ENCODE peak calls at places on chromosomes 6 and 20, in five cellular contexts. One of them, this sample, is unnamed.

GRCh38 chr6:14799928-14800327 is 445.9 kb upstream of the JARID2 start:
- DNase-seq in A549: peak; percentile 6
- DNase-seq in fibroblast of lung: peak; percentile 92
- DNase-seq in psoas muscle: peak; percentile 75
- DNase-seq in fibroblast of the aortic adventitia: peak; percentile 85
- DNase-seq in this sample: peak; percentile 42

GRCh38 chr20:40679119-40679637 is 9.9 kb downstream of the MAFB start:
- DNase-seq in A549: no peak
- DNase-seq in fibroblast of lung: no peak
- DNase-seq in psoas muscle: no peak
- DNase-seq in fibroblast of the aortic adventitia: no peak
- DNase-seq in this sample: no peak

GRCh38 chr20:40438161-40438835 is 250.7 kb downstream of the MAFB start:
- DNase-seq in A549: no peak
- DNase-seq in fibroblast of lung: no peak
- DNase-seq in psoas muscle: no peak
- DNase-seq in fibroblast of the aortic adventitia: no peak
- DNase-seq in this sample: no peak

GRCh38 chr6:56087421-56087820 is 160.0 kb downstream of the COL21A1 start:
- DNase-seq in A549: no peak
- DNase-seq in fibroblast of lung: peak; percentile 73
- DNase-seq in psoas muscle: no peak
- DNase-seq in fibroblast of the aortic adventitia: peak; percentile 92
- DNase-seq in this sample: no peak

GRCh38 chr6:151502499-151502898 is 8.7 kb downstream of the CCDC170 start:
- DNase-seq in A549: peak; percentile 8
- DNase-seq in fibroblast of lung: peak; percentile 52
- DNase-seq in psoas muscle: no peak
- DNase-seq in fibroblast of the aortic adventitia: peak; percentile 41
- DNase-seq in this sample: no peak

GRCh38 chr20:46057856-46058655 is 29.0 kb downstream of the SLC12A5 start:
- DNase-seq in A549: no peak
- DNase-seq in fibroblast of lung: peak; percentile 62
- DNase-seq in psoas muscle: peak; percentile 78
- DNase-seq in fibroblast of the aortic adventitia: peak; percentile 34
- DNase-seq in this sample: no peak

GRCh38 chr6:129683606-129684322 is 26.2 kb downstream of the ARHGAP18 start:
- DNase-seq in A549: peak; percentile 78
- DNase-seq in fibroblast of lung: peak; percentile 99
- DNase-seq in psoas muscle: peak; percentile 84
- DNase-seq in fibroblast of the aortic adventitia: peak; percentile 99
- DNase-seq in this sample: peak; percentile 98

GRCh38 chr6:92521553-92521952 is 897.8 kb downstream of the EPHA7 start:
- DNase-seq in A549: no peak
- DNase-seq in fibroblast of lung: no peak
- DNase-seq in psoas muscle: no peak
- DNase-seq in fibroblast of the aortic adventitia: no peak
- DNase-seq in this sample: no peak

GRCh38 chr6:15080895-15081294 is 165.0 kb upstream of the JARID2 start:
- DNase-seq in A549: no peak
- DNase-seq in fibroblast of lung: no peak
- DNase-seq in psoas muscle: no peak
- DNase-seq in fibroblast of the aortic adventitia: no peak
- DNase-seq in this sample: no peak

GRCh38 chr20:37850724-37851123 is 52.2 kb upstream of the VSTM2L start:
- DNase-seq in A549: no peak
- DNase-seq in fibroblast of lung: peak; percentile 43
- DNase-seq in psoas muscle: no peak
- DNase-seq in fibroblast of the aortic adventitia: no peak
- DNase-seq in this sample: no peak

GRCh38 chr6:76072562-76072961 is at the start of gene IMPG1:
- DNase-seq in A549: no peak
- DNase-seq in fibroblast of lung: no peak
- DNase-seq in psoas muscle: no peak
- DNase-seq in fibroblast of the aortic adventitia: no peak
- DNase-seq in this sample: no peak

GRCh38 chr6:44253307-44254101 is 3.8 kb downstream of the SLC35B2 start:
- DNase-seq in A549: no peak
- DNase-seq in fibroblast of lung: no peak
- DNase-seq in psoas muscle: peak; percentile 54
- DNase-seq in fibroblast of the aortic adventitia: no peak
- DNase-seq in this sample: no peak

GRCh38 chr6:29462022-29462421 is 5.1 kb downstream of the OR2H1 start:
- DNase-seq in A549: no peak
- DNase-seq in fibroblast of lung: no peak
- DNase-seq in psoas muscle: no peak
- DNase-seq in fibroblast of the aortic adventitia: no peak
- DNase-seq in this sample: no peak

GRCh38 chr20:34122274-34122980 is 10.4 kb upstream of the EIF2S2 start:
- DNase-seq in A549: no peak
- DNase-seq in fibroblast of lung: no peak
- DNase-seq in psoas muscle: no peak
- DNase-seq in fibroblast of the aortic adventitia: no peak
- DNase-seq in this sample: no peak

GRCh38 chr6:106802141-106802540 is 172.4 kb downstream of the CD24 start:
- DNase-seq in A549: no peak
- DNase-seq in fibroblast of lung: no peak
- DNase-seq in psoas muscle: no peak
- DNase-seq in fibroblast of the aortic adventitia: no peak
- DNase-seq in this sample: no peak

GRCh38 chr6:140857734-140858380 is 1274.9 kb upstream of the GJE1 start:
- DNase-seq in A549: peak; percentile 20
- DNase-seq in fibroblast of lung: peak; percentile 99
- DNase-seq in psoas muscle: no peak
- DNase-seq in fibroblast of the aortic adventitia: peak; percentile 88
- DNase-seq in this sample: peak; percentile 76

GRCh38 chr20:50192364-50193168 is 1.9 kb downstream of the CEBPB start:
- DNase-seq in A549: peak; percentile 87
- DNase-seq in fibroblast of lung: peak; percentile 93
- DNase-seq in psoas muscle: peak; percentile 94
- DNase-seq in fibroblast of the aortic adventitia: peak; percentile 95
- DNase-seq in this sample: peak; percentile 71

GRCh38 chr6:151018035-151018434 is 152.5 kb downstream of the MTHFD1L start:
- DNase-seq in A549: no peak
- DNase-seq in fibroblast of lung: no peak
- DNase-seq in psoas muscle: no peak
- DNase-seq in fibroblast of the aortic adventitia: no peak
- DNase-seq in this sample: no peak

GRCh38 chr6:152696543-152696942 is 1.2 kb upstream of the MYCT1 start:
- DNase-seq in A549: no peak
- DNase-seq in fibroblast of lung: peak; percentile 41
- DNase-seq in psoas muscle: no peak
- DNase-seq in fibroblast of the aortic adventitia: peak; percentile 95
- DNase-seq in this sample: peak; percentile 41

GRCh38 chr6:113050010-113050893 is 703.1 kb downstream of the RFPL4B start:
- DNase-seq in A549: no peak
- DNase-seq in fibroblast of lung: no peak
- DNase-seq in psoas muscle: no peak
- DNase-seq in fibroblast of the aortic adventitia: peak; percentile 43
- DNase-seq in this sample: no peak

GRCh38 chr20:17938889-17939619 is 29.5 kb downstream of the SNX5 start:
- DNase-seq in A549: peak; percentile 75
- DNase-seq in fibroblast of lung: peak; percentile 70
- DNase-seq in psoas muscle: peak; percentile 80
- DNase-seq in fibroblast of the aortic adventitia: peak; percentile 69
- DNase-seq in this sample: no peak

GRCh38 chr20:6765469-6766058 is 1.9 kb upstream of the BMP2 start:
- DNase-seq in A549: peak; percentile 13
- DNase-seq in fibroblast of lung: peak; percentile 82
- DNase-seq in psoas muscle: no peak
- DNase-seq in fibroblast of the aortic adventitia: peak; percentile 87
- DNase-seq in this sample: peak; percentile 34

GRCh38 chr6:139752086-139752485 is 377.6 kb upstream of the CITED2 start:
- DNase-seq in A549: no peak
- DNase-seq in fibroblast of lung: no peak
- DNase-seq in psoas muscle: no peak
- DNase-seq in fibroblast of the aortic adventitia: no peak
- DNase-seq in this sample: no peak
- H3K4me3 ChIP-seq in A549: no peak overlapping the region
- H3K4me3 ChIP-seq in fibroblast of lung: no peak overlapping the region
- H3K4me3 ChIP-seq in psoas muscle: no peak overlapping the region
- H3K4me3 ChIP-seq in fibroblast of the aortic adventitia: no peak overlapping the region
- H3K4me3 ChIP-seq in this sample: no peak overlapping the region

GRCh38 chr20:60624066-60624465 is 628.0 kb upstream of the CDH4 start:
- DNase-seq in A549: no peak
- DNase-seq in fibroblast of lung: no peak
- DNase-seq in psoas muscle: no peak
- DNase-seq in fibroblast of the aortic adventitia: no peak
- DNase-seq in this sample: no peak

GRCh38 chr20:60632420-60633262 is 619.4 kb upstream of the CDH4 start:
- DNase-seq in A549: no peak
- DNase-seq in fibroblast of lung: peak; percentile 8
- DNase-seq in psoas muscle: no peak
- DNase-seq in fibroblast of the aortic adventitia: no peak
- DNase-seq in this sample: no peak

GRCh38 chr20:60629206-60629605 is 622.9 kb upstream of the CDH4 start:
- DNase-seq in A549: no peak
- DNase-seq in fibroblast of lung: no peak
- DNase-seq in psoas muscle: no peak
- DNase-seq in fibroblast of the aortic adventitia: no peak
- DNase-seq in this sample: no peak

GRCh38 chr20:60630609-60631008 is 621.5 kb upstream of the CDH4 start:
- DNase-seq in A549: no peak
- DNase-seq in fibroblast of lung: no peak
- DNase-seq in psoas muscle: no peak
- DNase-seq in fibroblast of the aortic adventitia: no peak
- DNase-seq in this sample: no peak

DNA sequence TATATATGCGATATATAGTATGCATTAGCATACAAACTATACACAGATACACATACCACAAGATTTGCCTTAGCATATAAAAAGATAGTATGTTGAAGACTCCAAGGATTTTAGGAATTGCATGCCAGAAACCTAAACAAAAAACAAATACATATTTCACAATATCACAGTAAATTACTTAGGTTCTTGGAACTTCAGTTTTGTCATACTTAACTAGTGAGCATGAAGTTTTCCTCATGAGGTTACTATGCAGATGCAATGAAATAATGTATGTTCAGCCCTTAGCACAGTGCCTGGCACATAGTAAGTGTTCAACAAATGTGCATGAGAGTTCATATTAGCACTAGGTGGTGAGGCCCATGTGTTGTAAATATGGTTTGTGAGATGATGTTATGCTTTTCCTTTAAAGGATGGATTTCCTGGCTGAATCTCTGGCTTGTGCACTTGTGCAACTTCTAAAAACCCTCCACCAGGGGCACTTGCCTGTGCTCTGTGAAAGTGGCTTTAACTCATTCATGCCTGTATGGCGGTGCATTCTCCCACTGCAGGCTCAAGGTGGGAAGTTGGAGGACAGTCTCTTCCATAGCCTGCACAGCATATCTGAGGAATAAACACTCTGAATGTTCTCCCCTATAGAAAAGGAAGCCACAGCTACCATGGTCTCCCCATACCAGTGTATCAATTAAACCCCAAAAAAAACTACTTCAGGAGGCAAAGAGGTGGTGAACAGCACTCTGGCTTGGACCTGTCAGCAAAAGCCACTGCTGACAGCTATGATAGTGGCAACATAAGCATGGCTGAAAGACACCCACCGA is 624.1 kb upstream of the CDH4 start:
- DNase-seq in A549: no peak
- DNase-seq in fibroblast of lung: no peak
- DNase-seq in psoas muscle: no peak
- DNase-seq in fibroblast of the aortic adventitia: no peak
- DNase-seq in this sample: no peak
- TF ChIP-seq CTCF in A549: no peak
- TF ChIP-seq CTCF in fibroblast of lung: no peak
- TF ChIP-seq CTCF in psoas muscle: no peak
- TF ChIP-seq CTCF in fibroblast of the aortic adventitia: no peak
- TF ChIP-seq CTCF in this sample: no peak

GRCh38 chr6:11194399-11195274 is 37.8 kb downstream of the NEDD9 start:
- DNase-seq in A549: peak; percentile 80
- DNase-seq in fibroblast of lung: peak; percentile 60
- DNase-seq in psoas muscle: no peak
- DNase-seq in fibroblast of the aortic adventitia: peak; percentile 80
- DNase-seq in this sample: no peak

GRCh38 chr6:11197846-11198245 is 34.6 kb downstream of the NEDD9 start:
- DNase-seq in A549: no peak
- DNase-seq in fibroblast of lung: no peak
- DNase-seq in psoas muscle: no peak
- DNase-seq in fibroblast of the aortic adventitia: no peak
- DNase-seq in this sample: no peak

GRCh38 chr6:11198663-11199603 is 33.5 kb downstream of the NEDD9 start:
- DNase-seq in A549: no peak
- DNase-seq in fibroblast of lung: no peak
- DNase-seq in psoas muscle: no peak
- DNase-seq in fibroblast of the aortic adventitia: no peak
- DNase-seq in this sample: no peak

GRCh38 chr6:11197175-11197535 is 35.3 kb downstream of the NEDD9 start:
- DNase-seq in A549: no peak
- DNase-seq in fibroblast of lung: peak; percentile 71
- DNase-seq in psoas muscle: no peak
- DNase-seq in fibroblast of the aortic adventitia: peak; percentile 77
- DNase-seq in this sample: peak; percentile 66

GRCh38 chr6:11196511-11197174 is 35.8 kb downstream of the NEDD9 start:
- DNase-seq in A549: no peak
- DNase-seq in fibroblast of lung: peak; percentile 51
- DNase-seq in psoas muscle: no peak
- DNase-seq in fibroblast of the aortic adventitia: no peak
- DNase-seq in this sample: no peak
- H3K4me3 ChIP-seq in A549: no peak overlapping the region
- H3K4me3 ChIP-seq in fibroblast of lung: no peak overlapping the region
- H3K4me3 ChIP-seq in psoas muscle: no peak overlapping the region
- H3K4me3 ChIP-seq in fibroblast of the aortic adventitia: no peak overlapping the region
- H3K4me3 ChIP-seq in this sample: no peak overlapping the region

GRCh38 chr6:30820196-30820595 is 64.1 kb upstream of the DDR1 start:
- DNase-seq in A549: peak; percentile 38
- DNase-seq in fibroblast of lung: peak; percentile 88
- DNase-seq in psoas muscle: peak; percentile 72
- DNase-seq in fibroblast of the aortic adventitia: peak; percentile 92
- DNase-seq in this sample: no peak
- TF ChIP-seq CTCF in A549: no peak
- TF ChIP-seq CTCF in fibroblast of lung: peak; percentile 28
- TF ChIP-seq CTCF in psoas muscle: no peak
- TF ChIP-seq CTCF in fibroblast of the aortic adventitia: peak; percentile 28
- TF ChIP-seq CTCF in this sample: no peak

GRCh38 chr6:91087864-91088263 is 501.0 kb upstream of the MAP3K7 start:
- DNase-seq in A549: no peak
- DNase-seq in fibroblast of lung: no peak
- DNase-seq in psoas muscle: no peak
- DNase-seq in fibroblast of the aortic adventitia: no peak
- DNase-seq in this sample: no peak
- H3K4me3 ChIP-seq in A549: no peak overlapping the region
- H3K4me3 ChIP-seq in fibroblast of lung: no peak overlapping the region
- H3K4me3 ChIP-seq in psoas muscle: no peak overlapping the region
- H3K4me3 ChIP-seq in fibroblast of the aortic adventitia: no peak overlapping the region
- H3K4me3 ChIP-seq in this sample: no peak overlapping the region

This sample was measured in AG04450.